ENCODE peak calls at places on chromosomes 3 and 15, in five cellular contexts. P is GM12878, N is HCT116, L is K562, H is SK-N-SH. J is an unnamed sample. For H3K4me1, the result is how much of the 10 kb centered on the place peaks cover.

GRCh38 chr15:41494922-41495735 is 1.5 kb downstream of the ITPKA start:
- DNase-seq in P (no peak), N (no peak), L (no peak), H (no peak), J (no peak)

GRCh38 chr15:100114100-100114499 is 227.7 kb downstream of the ADAMTS17 start:
- DNase-seq in P (no peak), N (no peak), L (no peak), H (no peak), J (no peak)

GRCh38 chr3:117393119-117393518 is 683.5 kb downstream of the TUSC7 start:
- DNase-seq in P (no peak), N (no peak), L (no peak), H (no peak), J (no peak)

GRCh38 chr3:192174283-192174682 is 553.1 kb downstream of the FGF12 start:
- DNase-seq in P (no peak), N (no peak), L (no peak), H (no peak), J (no peak)

GRCh38 chr3:161273589-161274218 is 52.6 kb downstream of the NMD3 start:
- DNase-seq in P (no peak), N (peak), L (no peak), H (peak), J (peak)

GRCh38 chr15:76198456-76199105 is 112.7 kb downstream of the ETFA start:
- DNase-seq in P (no peak), N (no peak), L (no peak), H (no peak), J (no peak)

GRCh38 chr3:69541823-69542264 is 156.0 kb upstream of the FRMD4B start:
- DNase-seq in P (no peak), N (no peak), L (no peak), H (peak), J (no peak)

GRCh38 chr15:80219955-80220354 is 32.1 kb downstream of the CTXND1 start:
- DNase-seq in P (no peak), N (no peak), L (no peak), H (no peak), J (no peak)

GRCh38 chr3:159322322-159322939 is 520.6 kb downstream of the MFSD1 start:
- DNase-seq in P (no peak), N (peak), L (peak), H (peak), J (peak)

GRCh38 chr3:39412668-39413260 is 6.2 kb downstream of the RPSA start:
- DNase-seq in P (no peak), N (no peak), L (no peak), H (no peak), J (no peak)

GRCh38 chr3:189824629-189825312 is 193.6 kb downstream of the TP63 start:
- DNase-seq in P (no peak), N (no peak), L (no peak), H (no peak), J (no peak)

GRCh38 chr3:102712896-102713295 is 278.1 kb downstream of the ZPLD1 start:
- DNase-seq in P (no peak), N (no peak), L (no peak), H (no peak), J (no peak)

GRCh38 chr3:46579756-46580286 is 13.7 kb upstream of the LRRC2 start:
- DNase-seq in P (no peak), N (no peak), L (no peak), H (no peak), J (no peak)

GRCh38 chr15:53589526-53590057 is 169.9 kb downstream of the WDR72 start:
- DNase-seq in P (no peak), N (no peak), L (no peak), H (no peak), J (no peak)

GRCh38 chr3:52786330-52787215 is 8.0 kb upstream of the ITIH3 start:
- DNase-seq in P (no peak), N (no peak), L (no peak), H (no peak), J (no peak)

GRCh38 chr3:52787246-52787645 is 7.3 kb upstream of the ITIH3 start:
- DNase-seq in P (no peak), N (no peak), L (no peak), H (no peak), J (no peak)

GRCh38 chr3:52788890-52789745 is 5.5 kb upstream of the ITIH3 start:
- DNase-seq in P (no peak), N (no peak), L (no peak), H (no peak), J (no peak)

GRCh38 chr3:52789746-52790040 is 4.9 kb upstream of the ITIH3 start:
- DNase-seq in P (no peak), N (no peak), L (no peak), H (no peak), J (no peak)

GRCh38 chr3:52787672-52788625 is 6.6 kb upstream of the ITIH3 start:
- DNase-seq in P (no peak), N (no peak), L (no peak), H (no peak), J (peak)
- TF ChIP-seq ZBTB33 in P (no peak), N (no peak), L (no peak), H (no peak), J (no peak)

GRCh38 chr3:31213869-31214486 is 318.7 kb upstream of the STT3B start:
- DNase-seq in P (peak), N (no peak), L (no peak), H (no peak), J (no peak)
- H3K4me1 ChIP-seq in P (under half), N (under half), L (under half), H (under half), J (under half)

DNA sequence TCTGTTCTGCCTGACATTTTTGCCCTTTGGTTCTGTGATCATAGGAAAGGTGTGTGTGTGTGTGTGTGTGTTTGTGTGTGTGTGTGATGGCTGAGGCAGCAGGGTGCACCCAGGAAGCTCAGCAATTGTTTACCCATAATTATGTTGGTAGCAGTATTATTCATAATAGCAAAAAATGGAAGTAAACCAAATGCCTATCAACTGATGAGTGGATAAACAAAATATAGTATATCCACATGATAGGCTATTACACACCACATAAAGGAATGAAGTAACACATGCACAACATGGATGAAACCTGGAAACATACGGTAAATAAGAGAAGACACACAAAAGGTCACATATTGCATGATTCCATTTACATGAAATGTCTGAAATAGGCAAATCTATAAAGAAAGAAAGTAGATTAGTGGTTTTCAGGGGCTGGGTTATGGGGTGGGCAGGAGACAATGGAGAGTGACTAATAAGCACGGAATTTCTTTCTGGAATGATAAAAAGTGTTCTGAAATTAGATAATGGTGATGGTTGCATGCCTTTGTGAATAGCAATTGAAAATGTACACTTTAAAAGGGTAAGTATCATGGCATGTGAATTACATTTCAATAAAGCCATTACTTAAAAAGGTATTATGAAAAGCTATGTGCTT is 167.2 kb downstream of the POLR2M start:
- DNase-seq in P (no peak), N (no peak), L (no peak), H (no peak), J (no peak)
- TF ChIP-seq ZBTB33 in P (no peak), N (no peak), L (no peak), H (no peak), J (no peak)

GRCh38 chr15:59279023-59279422 is 72.4 kb downstream of the LDHAL6B start:
- DNase-seq in P (no peak), N (no peak), L (no peak), H (no peak), J (peak)
- H3K4me1 ChIP-seq in P (under half), N (half or more), L (under half), H (under half), J (half or more)

DNA sequence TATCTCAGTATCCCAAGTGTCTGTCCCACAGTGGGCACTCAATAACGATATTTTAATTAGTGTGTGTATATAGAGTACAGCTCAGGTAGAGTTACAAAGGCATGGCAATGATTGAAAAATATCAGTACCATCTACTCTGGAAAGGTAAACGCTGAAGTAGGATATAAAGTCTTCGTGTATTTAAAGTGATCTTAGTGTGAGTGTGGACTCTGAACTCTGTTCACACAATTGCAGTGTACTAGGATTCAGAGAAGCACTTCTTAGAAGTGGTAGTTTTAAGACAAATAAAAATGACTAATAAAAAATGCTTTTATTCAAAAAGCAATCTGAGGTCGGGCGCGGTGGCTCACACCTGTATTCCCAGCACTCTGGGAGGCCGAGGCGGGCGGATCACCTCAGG is 62.9 kb upstream of the RAP2B start:
- DNase-seq in P (no peak), N (no peak), L (no peak), H (no peak), J (no peak)
- TF ChIP-seq ZBTB33 in P (no peak), N (no peak), L (no peak), H (no peak), J (no peak)

DNA sequence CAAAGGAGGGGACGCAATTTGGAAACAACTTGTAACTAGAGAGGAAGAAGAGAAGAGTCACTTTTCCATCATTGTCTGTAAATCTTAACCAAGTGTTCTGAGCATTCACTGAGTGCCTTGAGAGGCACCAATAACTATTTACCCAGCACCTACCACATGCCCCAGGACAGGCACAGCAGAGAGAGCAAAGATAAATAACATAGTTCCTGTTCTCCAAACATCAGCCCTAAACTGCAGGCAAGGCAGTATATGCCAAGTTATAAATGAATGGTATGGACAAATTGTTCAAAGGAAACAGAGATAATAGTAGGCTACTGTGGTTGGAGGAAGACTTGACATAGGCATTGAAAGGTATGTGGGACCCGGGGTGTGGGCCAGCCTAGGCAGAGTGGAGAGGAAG is 45.6 kb downstream of the ITGB5 start:
- DNase-seq in P (no peak), N (no peak), L (no peak), H (no peak), J (no peak)
- H3K4me1 ChIP-seq in P (under half), N (under half), L (under half), H (under half), J (half or more)

DNA sequence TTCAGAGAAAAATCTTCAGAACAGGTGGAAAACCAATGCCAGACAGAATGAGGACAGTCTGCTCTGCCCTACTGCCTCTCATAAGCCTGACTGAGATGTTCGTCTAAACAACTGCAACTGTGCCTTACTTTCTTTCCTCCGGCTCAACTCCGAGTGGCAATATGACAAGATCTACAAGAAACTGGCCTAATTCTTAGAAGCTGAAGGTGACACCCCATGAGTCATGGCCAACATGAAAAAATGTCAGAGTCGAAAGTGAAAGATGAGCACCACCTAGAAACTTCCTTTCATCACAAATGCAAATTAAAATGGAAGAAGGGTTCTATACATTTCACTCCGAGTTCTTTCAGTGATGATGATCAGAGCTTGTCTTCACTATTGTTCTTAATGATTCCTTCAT is 12.9 kb downstream of the PCYT1A start:
- DNase-seq in P (peak), N (no peak), L (peak), H (no peak), J (no peak)
- TF ChIP-seq ZBTB33 in P (no peak), N (no peak), L (no peak), H (no peak), J (no peak)

DNA sequence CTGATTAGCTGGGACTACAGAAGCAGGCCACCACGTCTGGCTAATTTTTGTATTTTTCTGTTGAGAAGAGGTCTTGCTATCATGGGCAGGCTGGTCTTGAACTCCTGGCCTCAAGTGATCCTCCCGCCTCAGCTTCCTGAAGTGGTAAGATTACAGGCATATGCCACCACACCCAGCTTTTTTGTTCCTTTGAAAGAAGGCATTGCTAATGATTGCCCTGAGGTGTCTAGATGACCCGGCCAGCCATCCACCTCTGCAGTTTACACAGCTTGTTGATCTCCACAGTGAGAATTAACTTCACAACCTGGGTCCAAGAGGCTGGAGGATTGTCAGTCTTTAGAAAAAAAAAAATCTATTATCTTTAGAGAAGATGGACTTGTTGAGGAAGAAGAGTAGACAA is 58.7 kb downstream of the SMAD3 start:
- DNase-seq in P (no peak), N (no peak), L (no peak), H (no peak), J (no peak)
- H3K4me1 ChIP-seq in P (under half), N (half or more), L (half or more), H (half or more), J (half or more)

GRCh38 chr3:123084738-123085237 is 18.0 kb downstream of the PDIA5 start:
- DNase-seq in P (no peak), N (no peak), L (no peak), H (peak), J (peak)

GRCh38 chr3:123085293-123085949 is 18.6 kb downstream of the PDIA5 start:
- DNase-seq in P (no peak), N (no peak), L (no peak), H (peak), J (peak)

GRCh38 chr3:123082370-123083065 is 15.7 kb downstream of the PDIA5 start:
- DNase-seq in P (peak), N (no peak), L (no peak), H (no peak), J (no peak)

GRCh38 chr3:123083446-123084124 is 16.8 kb downstream of the PDIA5 start:
- DNase-seq in P (no peak), N (no peak), L (no peak), H (no peak), J (no peak)

GRCh38 chr3:123084192-123084591 is 17.4 kb downstream of the PDIA5 start:
- DNase-seq in P (no peak), N (no peak), L (no peak), H (no peak), J (peak)
- TF ChIP-seq ZBTB33 in P (no peak), N (no peak), L (no peak), H (no peak), J (no peak)

GRCh38 chr3:150351398-150351797 is 56.7 kb upstream of the TSC22D2 start:
- DNase-seq in P (no peak), N (no peak), L (no peak), H (no peak), J (no peak)
- H3K4me1 ChIP-seq in P (under half), N (under half), L (under half), H (under half), J (under half)